ENCODE peak calls at places on chromosomes 16 and 17, in five cellular contexts. L is HCEC 1CT, X is ELR, U is ovary, J is RPMI7951. G is an unnamed sample.
A peak's percentile ranks its signal among the peaks of the same experiment; 100 is the strongest.

GRCh38 chr16:14151256-14152030 is 80.3 kb downstream of the MRTFB start:
- DNase-seq in L (no peak), X (no peak), U (no peak), J (no peak), G (no peak)

GRCh38 chr17:72004476-72005331 is 116.1 kb upstream of the SOX9 start:
- DNase-seq in L (no peak), X (peak; percentile 37), U (no peak), J (peak; percentile 24), G (no peak)

GRCh38 chr17:65277576-65277975 is 140.4 kb downstream of the RGS9 start:
- DNase-seq in L (no peak), X (no peak), U (no peak), J (no peak), G (no peak)

GRCh38 chr16:29663020-29663828 is at the start of gene SPN:
- DNase-seq in L (no peak), X (no peak), U (no peak), J (no peak), G (no peak)

GRCh38 chr16:84864266-84864955 is 44.6 kb downstream of the CRISPLD2 start:
- DNase-seq in L (no peak), X (no peak), U (no peak), J (no peak), G (no peak)

GRCh38 chr17:38351412-38352222 is at the start of gene SOCS7:
- DNase-seq in L (peak; percentile 73), X (peak; percentile 93), U (peak; percentile 95), J (peak; percentile 90), G (peak; percentile 92)

GRCh38 chr16:3094289-3095027 is 4.6 kb downstream of the ZSCAN10 start:
- DNase-seq in L (peak; percentile 25), X (peak; percentile 51), U (no peak), J (peak; percentile 37), G (peak; percentile 34)

GRCh38 chr16:19130385-19130784 is 16.6 kb downstream of the ITPRIPL2 start:
- DNase-seq in L (no peak), X (no peak), U (no peak), J (no peak), G (no peak)

GRCh38 chr17:15377200-15377599 is 35.8 kb upstream of the TEKT3 start:
- DNase-seq in L (peak; percentile 87), X (peak; percentile 83), U (no peak), J (peak; percentile 77), G (no peak)

G was measured in T-cell.